ENCODE peak calls at places on chromosomes 3 and 15, in six cellular contexts. J is activated T-cell treated with anti-CD3 and anti-CD28 coated beads for 1 hour; A is T-helper 2 cell; S is CD4-positive, alpha-beta T cell; Q is H9; T is dorsolateral prefrontal cortex. U is an unnamed sample.

GRCh38 chr3:46586738-46587246 is 20.7 kb upstream of the LRRC2 start:
- DNase-seq in T (no peak), S (no peak), Q (peak; percentile 53), J (no peak), A (no peak), U (no peak)

GRCh38 chr3:140898340-140899180 is 43.1 kb upstream of the SLC25A36 start:
- DNase-seq in Q (no peak), J (no peak), A (peak; percentile 4), S (no peak), T (no peak), U (peak; percentile 30)

GRCh38 chr3:120506828-120507774 is 56.3 kb upstream of the FSTL1 start:
- DNase-seq in T (no peak), A (no peak), J (no peak), Q (no peak), S (no peak), U (no peak)

GRCh38 chr3:129892857-129893615 is 475 bp downstream of the TMCC1 start:
- DNase-seq in S (peak; percentile 64), Q (peak; percentile 65), A (peak; percentile 77), T (peak; percentile 34), J (peak; percentile 54), U (no peak)

GRCh38 chr15:68463996-68464395 is 32.0 kb upstream of the ITGA11 start:
- DNase-seq in S (no peak), A (no peak), Q (no peak), J (no peak), T (no peak), U (no peak)

GRCh38 chr15:60568883-60569495 is 90.0 kb upstream of the ICE2 start:
- DNase-seq in Q (no peak), J (no peak), T (no peak), A (peak; percentile 38), S (no peak), U (no peak)

GRCh38 chr15:32856753-32857152 is 138.9 kb downstream of the GREM1 start:
- DNase-seq in Q (no peak), T (no peak), A (no peak), S (no peak), J (no peak), U (no peak)

GRCh38 chr3:194688207-194688711 is 2.6 kb downstream of the FAM43A start:
- DNase-seq in Q (peak; percentile 64), T (no peak), S (no peak), A (peak; percentile 50), J (peak; percentile 19), U (no peak)

GRCh38 chr15:63836579-63836978 is 2.8 kb upstream of the HERC1 start:
- DNase-seq in Q (no peak), T (no peak), A (no peak), J (no peak), S (no peak), U (no peak)

GRCh38 chr3:129587061-129587460 is 19.4 kb downstream of the PLXND1 start:
- DNase-seq in Q (no peak), T (no peak), A (no peak), J (no peak), S (no peak), U (no peak)

GRCh38 chr15:65559941-65560340 is 29.7 kb downstream of the HACD3 start:
- DNase-seq in T (no peak), Q (no peak), S (no peak), J (no peak), A (no peak), U (no peak)

GRCh38 chr3:190701096-190701532 is 161.4 kb downstream of the GMNC start:
- DNase-seq in S (no peak), Q (peak; percentile 37), A (no peak), J (no peak), T (no peak), U (peak; percentile 63)

GRCh38 chr3:159619341-159619885 is 369.2 kb upstream of the IL12A start:
- DNase-seq in Q (no peak), T (no peak), J (no peak), S (no peak), A (no peak), U (no peak)

GRCh38 chr3:29693863-29694262 is 413.0 kb downstream of the RBMS3 start:
- DNase-seq in A (no peak), J (no peak), T (no peak), S (no peak), Q (peak; percentile 55), U (no peak)

U was measured in mucosa of gallbladder.